ENCODE peak calls at places on chromosomes 12 and 14, in five cellular contexts. T is tibial artery, F is breast epithelium, M is IMR-90, O is cardiac muscle cell. S is an unnamed sample.

GRCh38 chr14:89428556-89429196 is 11.6 kb upstream of the FOXN3 start:
- DNase-seq in O (no peak), M (peak; percentile 22), T (peak; percentile 57), F (no peak), S (no peak)

GRCh38 chr14:51957950-51958349 is 31.4 kb upstream of the RTRAF start:
- DNase-seq in F (no peak), O (no peak), T (no peak), M (peak; percentile 45), S (peak; percentile 55)

GRCh38 chr12:51349026-51349425 is 2.5 kb upstream of the CELA1 start:
- DNase-seq in O (no peak), T (no peak), F (no peak), M (peak; percentile 59), S (no peak)

GRCh38 chr12:67832155-67832554 is 157.1 kb upstream of the IFNG-AS1 start:
- DNase-seq in T (no peak), F (no peak), M (no peak), O (no peak), S (no peak)

GRCh38 chr12:112963227-112963861 is 15.0 kb upstream of the OAS2 start:
- DNase-seq in O (no peak), T (no peak), M (no peak), F (no peak), S (no peak)

GRCh38 chr12:52293926-52294325 is 2.6 kb upstream of the KRT81 start:
- DNase-seq in O (no peak), F (peak; percentile 19), M (no peak), T (no peak), S (no peak)

GRCh38 chr14:92040431-92041040 is 677 bp upstream of the TRIP11 start:
- DNase-seq in F (no peak), O (peak; percentile 12), T (no peak), M (peak; percentile 61), S (no peak)

GRCh38 chr14:70972107-70972976 is 65.1 kb downstream of the PCNX1 start:
- DNase-seq in F (peak; percentile 84), O (peak; percentile 92), T (peak; percentile 92), M (peak; percentile 88), S (peak; percentile 86)

GRCh38 chr14:95564060-95564459 is 29.2 kb downstream of the GLRX5 start:
- DNase-seq in M (peak; percentile 18), T (no peak), F (no peak), O (no peak), S (peak; percentile 91)

GRCh38 chr12:132561784-132562156 is 48.6 kb downstream of the LRCOL1 start:
- DNase-seq in F (no peak), T (no peak), O (peak; percentile 48), M (no peak), S (no peak)

GRCh38 chr14:93962701-93963601 is 13.4 kb downstream of the ASB2 start:
- DNase-seq in O (no peak), T (no peak), F (no peak), M (peak; percentile 74), S (no peak)

GRCh38 chr12:45458238-45458637 is 242.3 kb downstream of the ANO6 start:
- DNase-seq in T (no peak), M (no peak), O (no peak), F (no peak), S (no peak)

GRCh38 chr14:54935100-54935499 is 32.5 kb upstream of the GCH1 start:
- DNase-seq in M (no peak), O (no peak), F (no peak), T (no peak), S (no peak)

GRCh38 chr12:91577586-91578539 is 395.2 kb upstream of the DCN start:
- DNase-seq in M (peak; percentile 35), F (no peak), O (peak; percentile 35), T (no peak), S (no peak)

GRCh38 chr12:110001596-110001995 is 2.4 kb downstream of the ANKRD13A start:
- DNase-seq in M (peak; percentile 92), O (no peak), T (no peak), F (no peak), S (no peak)

GRCh38 chr12:38424436-38424835 is 107.9 kb downstream of the ALG10B start:
- DNase-seq in M (no peak), F (no peak), T (no peak), O (no peak), S (no peak)

GRCh38 chr14:23787436-23787835 is 151.3 kb downstream of the DHRS2 start:
- DNase-seq in M (no peak), T (no peak), O (no peak), F (no peak), S (no peak)

GRCh38 chr14:81453166-81453766 is 53.1 kb upstream of the STON2 start:
- DNase-seq in M (peak; percentile 43), T (peak; percentile 38), O (peak; percentile 48), F (no peak), S (peak; percentile 42)

GRCh38 chr14:100304825-100305445 is 1.3 kb downstream of the SLC25A29 start:
- DNase-seq in F (no peak), T (peak; percentile 49), M (peak; percentile 22), O (peak; percentile 50), S (no peak)

GRCh38 chr14:34005901-34006300 is 55.0 kb upstream of the EGLN3 start:
- DNase-seq in O (no peak), M (no peak), T (no peak), F (no peak), S (no peak)

GRCh38 chr14:76375484-76375883 is 453 bp upstream of the ESRRB start:
- DNase-seq in F (no peak), T (no peak), M (no peak), O (no peak), S (no peak)

GRCh38 chr14:20606190-20606901 is 15.2 kb upstream of the RNASE12 start:
- DNase-seq in T (no peak), F (no peak), M (peak; percentile 34), O (peak; percentile 72), S (no peak)

GRCh38 chr14:52089208-52089607 is 20.3 kb upstream of the NID2 start:
- DNase-seq in T (no peak), O (no peak), M (no peak), F (no peak), S (no peak)

GRCh38 chr14:73741386-73741875 is 27.2 kb upstream of the PNMA1 start:
- DNase-seq in O (no peak), T (peak; percentile 74), M (peak; percentile 66), F (no peak), S (no peak)

GRCh38 chr12:98490491-98491453 is 24.6 kb upstream of the TMPO start:
- DNase-seq in F (peak; percentile 84), M (peak; percentile 90), T (peak; percentile 87), O (peak; percentile 90), S (peak; percentile 84)

GRCh38 chr12:16984484-16984883 is 378.5 kb upstream of the LMO3 start:
- DNase-seq in M (no peak), F (no peak), T (no peak), O (no peak), S (no peak)

GRCh38 chr12:132523576-132524331 is 33.8 kb downstream of the FBRSL1 start:
- DNase-seq in M (peak; percentile 24), O (peak; percentile 72), T (peak; percentile 58), F (peak; percentile 74), S (no peak)

GRCh38 chr14:61478971-61479473 is 157.6 kb downstream of the PRKCH start:
- DNase-seq in F (no peak), T (peak; percentile 41), M (no peak), O (no peak), S (no peak)

GRCh38 chr12:129193263-129193871 is 340.1 kb downstream of the GLT1D1 start:
- DNase-seq in M (no peak), O (no peak), F (no peak), T (no peak), S (no peak)

GRCh38 chr12:51329742-51330141 is 5.8 kb upstream of the BIN2 start:
- DNase-seq in M (no peak), O (no peak), T (no peak), F (no peak), S (no peak)

GRCh38 chr14:31937730-31938346 is 139.3 kb upstream of the ARHGAP5 start:
- DNase-seq in F (no peak), O (no peak), T (peak; percentile 61), M (peak; percentile 86), S (no peak)

GRCh38 chr14:32991706-32992105 is 53.0 kb downstream of the NPAS3 start:
- DNase-seq in M (no peak), F (no peak), O (no peak), T (no peak), S (no peak)

GRCh38 chr12:53700567-53700966 is 24.7 kb upstream of the ATP5MC2 start:
- DNase-seq in F (no peak), O (no peak), M (no peak), T (no peak), S (no peak)

GRCh38 chr12:111152581-111152980 is 216.3 kb downstream of the PHETA1 start:
- DNase-seq in O (no peak), F (no peak), T (no peak), M (no peak), S (no peak)

GRCh38 chr14:89022274-89022673 is 197.8 kb downstream of the TTC8 start:
- DNase-seq in O (no peak), F (no peak), M (no peak), T (no peak), S (no peak)

GRCh38 chr12:9724023-9724422 is 8.9 kb downstream of the CLECL1 start:
- DNase-seq in T (no peak), O (no peak), F (no peak), M (no peak), S (no peak)
- H3K4me3 ChIP-seq in T (no peak overlapping the region), O (no peak overlapping the region), F (no peak overlapping the region), M (no peak overlapping the region), S (no peak overlapping the region)

DNA sequence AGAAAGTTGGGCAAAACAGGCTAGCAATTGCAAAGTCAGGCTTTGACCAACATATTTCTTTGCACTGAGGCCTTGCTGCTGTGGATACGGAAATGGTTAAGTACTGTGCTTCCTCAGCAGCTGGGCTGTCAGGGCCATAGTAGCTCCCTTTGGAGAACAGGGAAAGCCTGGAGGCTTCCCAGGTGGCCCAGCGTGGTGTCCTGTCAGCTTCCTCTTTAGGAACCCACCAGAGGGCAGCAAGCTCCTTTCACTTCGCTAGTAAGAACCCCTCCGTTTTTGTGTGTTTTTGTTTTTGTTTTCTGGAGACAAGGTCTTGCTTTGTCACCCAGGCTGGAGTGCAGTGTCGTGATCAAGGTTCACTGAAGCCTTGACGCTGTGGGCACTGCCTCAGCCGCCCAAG is 1.7 kb upstream of the CFAP251 start:
- DNase-seq in O (no peak), M (peak; percentile 67), F (no peak), T (no peak), S (no peak)
- TF ChIP-seq CTCF in O (peak; percentile 44), M (peak; percentile 53), F (no peak), T (peak; percentile 14), S (no peak)

GRCh38 chr12:130357241-130357640 is 19.6 kb downstream of the PIWIL1 start:
- DNase-seq in F (no peak), T (no peak), M (no peak), O (no peak), S (no peak)
- H3K4me3 ChIP-seq in F (no peak overlapping the region), T (no peak overlapping the region), M (no peak overlapping the region), O (no peak overlapping the region), S (no peak overlapping the region)

GRCh38 chr12:34303091-34303870 is 281.0 kb downstream of the ALG10 start:
- DNase-seq in T (no peak), F (no peak), M (no peak), O (no peak), S (no peak)
- TF ChIP-seq CTCF in T (no peak), F (no peak), M (no peak), O (no peak), S (no peak)

GRCh38 chr12:5944688-5945070 is 380 bp downstream of the ANO2 start:
- DNase-seq in O (no peak), F (no peak), T (no peak), M (no peak), S (no peak)
- H3K4me3 ChIP-seq in O (peak overlapping the region; percentile 43), F (peak overlapping the region; percentile 74), T (peak overlapping the region; percentile 34), M (peak overlapping the region; percentile 48), S (peak overlapping the region; percentile 45)

GRCh38 chr12:46777587-46777986 is 48.2 kb downstream of the SLC38A4 start:
- DNase-seq in F (no peak), O (no peak), T (no peak), M (no peak), S (no peak)
- TF ChIP-seq CTCF in F (no peak), O (no peak), T (no peak), M (no peak), S (no peak)